ENCODE peak calls at places on chromosomes 7 and 10, in seven cellular contexts. N, C, K, J, S, W and R are unnamed samples.

GRCh38 chr7:604884-605531 is 85.4 kb upstream of the PDGFA start:
- DNase-seq in N (no peak), C (no peak), K (no peak), J (no peak), S (no peak), W (no peak), R (no peak)

GRCh38 chr10:7094781-7095180 is 316.1 kb downstream of the SFMBT2 start:
- DNase-seq in N (no peak), C (no peak), K (no peak), J (no peak), S (no peak), W (no peak), R (no peak)

GRCh38 chr7:99752354-99752753 is 17.4 kb upstream of the CYP3A7 start:
- DNase-seq in N (no peak), C (no peak), K (no peak), J (no peak), S (peak; percentile 46), W (no peak), R (no peak)

GRCh38 chr7:81769891-81770818 is at the start of gene HGF:
- DNase-seq in N (no peak), C (no peak), K (peak; percentile 83), J (peak; percentile 95), S (peak; percentile 91), W (no peak), R (no peak)

GRCh38 chr7:74682829-74683228 is 25.3 kb downstream of the GTF2I start:
- DNase-seq in N (no peak), C (no peak), K (no peak), J (no peak), S (no peak), W (no peak), R (no peak)

GRCh38 chr7:100856871-100857282 is 4.4 kb downstream of the SLC12A9 start:
- DNase-seq in N (no peak), C (no peak), K (no peak), J (no peak), S (no peak), W (no peak), R (no peak)

GRCh38 chr7:128955981-128956380 is 18.3 kb downstream of the IRF5 start:
- DNase-seq in N (no peak), C (no peak), K (no peak), J (no peak), S (no peak), W (no peak), R (no peak)

GRCh38 chr10:104049497-104050250 is 36.0 kb downstream of the COL17A1 start:
- DNase-seq in N (no peak), C (no peak), K (no peak), J (peak; percentile 69), S (peak; percentile 54), W (no peak), R (no peak)

GRCh38 chr10:14584643-14585042 is 190.1 kb downstream of the FAM107B start:
- DNase-seq in N (peak; percentile 45), C (no peak), K (no peak), J (no peak), S (no peak), W (no peak), R (no peak)

GRCh38 chr10:73096041-73096451 is 620 bp downstream of the P4HA1 start:
- DNase-seq in N (peak; percentile 70), C (peak; percentile 72), K (peak; percentile 86), J (peak; percentile 82), S (peak; percentile 67), W (no peak), R (peak; percentile 72)

GRCh38 chr10:118259288-118259906 is 82.7 kb downstream of the FAM204A start:
- DNase-seq in N (no peak), C (peak; percentile 19), K (no peak), J (peak; percentile 24), S (peak; percentile 15), W (no peak), R (no peak)

GRCh38 chr7:22173884-22174573 is 182.9 kb downstream of the RAPGEF5 start:
- DNase-seq in N (peak; percentile 45), C (no peak), K (no peak), J (no peak), S (no peak), W (no peak), R (peak; percentile 49)

GRCh38 chr7:151893405-151893923 is 16.5 kb upstream of the PRKAG2 start:
- DNase-seq in N (no peak), C (no peak), K (peak; percentile 27), J (no peak), S (no peak), W (no peak), R (no peak)